ENCODE peak calls at places on chromosomes 12 and 14, in four cellular contexts. P is HCT116, D is HepG2, F is K562. C is an unnamed sample.
A peak's percentile ranks its signal among the peaks of the same experiment; 100 is the strongest.

GRCh38 chr12:8780389-8780788 is 42.0 kb upstream of the A2ML1 start:
- DNase-seq in P (peak; percentile 18), D (peak; percentile 16), F (peak; percentile 15), C (peak; percentile 24)

GRCh38 chr12:49201595-49202295 is 12.9 kb upstream of the TUBA1A start:
- DNase-seq in P (no peak), D (no peak), F (no peak), C (peak; percentile 56)

GRCh38 chr14:104462651-104463630 is 116.6 kb upstream of the C14orf180 start:
- DNase-seq in P (no peak), D (no peak), F (no peak), C (no peak)

GRCh38 chr12:62598846-62599245 is 132.2 kb downstream of the MON2 start:
- DNase-seq in P (no peak), D (no peak), F (no peak), C (no peak)

GRCh38 chr14:94161979-94162378 is 12.1 kb upstream of the PPP4R4 start:
- DNase-seq in P (no peak), D (no peak), F (no peak), C (no peak)

GRCh38 chr12:123038966-123039365 is 58.5 kb downstream of the ARL6IP4 start:
- DNase-seq in P (no peak), D (no peak), F (no peak), C (no peak)

GRCh38 chr12:52082988-52083637 is 3.6 kb downstream of the SMIM41 start:
- DNase-seq in P (no peak), D (peak; percentile 40), F (peak; percentile 87), C (peak; percentile 92)

GRCh38 chr14:24212924-24213865 is at the start of gene CHMP4A:
- DNase-seq in P (peak; percentile 95), D (peak; percentile 100), F (peak; percentile 87), C (peak; percentile 94)

GRCh38 chr14:87995500-87996275 is 2.7 kb upstream of the GALC start:
- DNase-seq in P (no peak), D (peak; percentile 85), F (no peak), C (no peak)

GRCh38 chr12:65620026-65620425 is 204.3 kb upstream of the HMGA2 start:
- DNase-seq in P (no peak), D (no peak), F (no peak), C (no peak)

GRCh38 chr14:47675489-47676300 is at the start of gene MDGA2:
- DNase-seq in P (no peak), D (no peak), F (no peak), C (peak; percentile 28)

GRCh38 chr12:111825509-111825908 is 16.5 kb upstream of the MAPKAPK5 start:
- DNase-seq in P (no peak), D (no peak), F (no peak), C (no peak)

GRCh38 chr14:85487215-85487614 is 42.7 kb upstream of the FLRT2 start:
- DNase-seq in P (no peak), D (no peak), F (no peak), C (no peak)

GRCh38 chr14:36067428-36068187 is 108.9 kb downstream of the PTCSC3 start:
- DNase-seq in P (no peak), D (no peak), F (no peak), C (no peak)

GRCh38 chr12:63103489-63104131 is 47.4 kb downstream of the AVPR1A start:
- DNase-seq in P (peak; percentile 16), D (peak; percentile 15), F (peak; percentile 9), C (peak; percentile 8)

GRCh38 chr12:14920475-14921126 is 17.7 kb downstream of the ERP27 start:
- DNase-seq in P (no peak), D (no peak), F (no peak), C (no peak)

GRCh38 chr14:79091381-79091963 is 921.3 kb downstream of the NRXN3 start:
- DNase-seq in P (no peak), D (no peak), F (no peak), C (no peak)

GRCh38 chr14:105765893-105766614 is 239.7 kb downstream of the TMEM121 start:
- DNase-seq in P (no peak), D (no peak), F (no peak), C (no peak)

GRCh38 chr12:31726575-31726974 is 2.2 kb downstream of the AMN1 start:
- DNase-seq in P (no peak), D (no peak), F (no peak), C (no peak)

GRCh38 chr12:28023156-28023887 is 50.8 kb upstream of the PTHLH start:
- DNase-seq in P (peak; percentile 53), D (peak; percentile 20), F (no peak), C (no peak)

GRCh38 chr14:104319489-104320241 is 181.3 kb downstream of the KIF26A start:
- DNase-seq in P (no peak), D (no peak), F (no peak), C (no peak)

GRCh38 chr14:45949479-45949878 is 696.5 kb upstream of the MIS18BP1 start:
- DNase-seq in P (no peak), D (no peak), F (no peak), C (no peak)

GRCh38 chr12:129300011-129300410 is 446.7 kb downstream of the GLT1D1 start:
- DNase-seq in P (no peak), D (no peak), F (no peak), C (no peak)

GRCh38 chr12:52976574-52977071 is 27.7 kb downstream of the KRT18 start:
- DNase-seq in P (no peak), D (no peak), F (no peak), C (no peak)

GRCh38 chr12:62259311-62259992 is 752 bp upstream of the USP15 start:
- DNase-seq in P (no peak), D (peak; percentile 37), F (no peak), C (peak; percentile 7)

GRCh38 chr12:123931686-123932321 is 40.8 kb downstream of the CCDC92 start:
- DNase-seq in P (no peak), D (no peak), F (no peak), C (no peak)

GRCh38 chr12:126055521-126055920 is 990.3 kb downstream of the AACS start:
- DNase-seq in P (no peak), D (no peak), F (no peak), C (no peak)

GRCh38 chr12:79373896-79374499 is 316.8 kb downstream of the PAWR start:
- DNase-seq in P (no peak), D (peak; percentile 9), F (peak; percentile 38), C (peak; percentile 74)

DNA sequence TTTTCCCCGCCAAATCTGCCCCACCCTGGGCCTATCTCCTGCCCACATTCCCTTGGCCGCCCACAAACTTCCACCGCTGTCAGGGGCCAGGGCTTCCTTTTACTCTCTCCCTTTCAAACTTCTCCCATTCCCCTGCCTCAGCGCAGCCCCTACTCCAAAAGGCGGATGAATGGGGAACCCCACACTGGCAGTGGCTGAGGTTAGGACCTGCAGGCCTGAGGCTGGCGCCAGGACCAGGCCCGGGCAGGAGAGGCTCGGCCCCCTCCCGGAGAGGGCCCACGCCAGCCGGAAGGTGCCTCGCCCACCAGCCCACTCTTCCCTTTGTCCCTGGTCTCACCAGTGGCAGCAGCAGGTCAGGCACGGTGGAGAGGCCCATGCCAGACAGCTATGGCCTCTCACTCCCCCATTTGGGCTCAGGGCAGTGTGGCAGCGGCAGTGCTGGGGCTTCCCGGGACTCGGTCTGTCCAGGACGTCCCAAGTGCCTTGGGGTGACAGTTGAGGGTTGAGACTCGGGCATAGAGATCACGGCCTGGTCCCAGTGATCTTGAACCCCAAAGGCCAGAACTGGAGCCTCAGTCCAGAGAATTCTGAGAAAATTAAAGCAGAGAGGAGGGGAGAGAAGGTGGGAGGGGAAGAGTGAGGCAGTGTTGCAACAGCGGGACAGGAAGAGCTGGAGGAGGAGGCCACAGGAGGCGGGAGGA is at the start of gene TNFRSF1A:
- DNase-seq in P (no peak), D (peak; percentile 65), F (peak; percentile 61), C (peak; percentile 83)
- TF ChIP-seq ELF1 in P (no peak), D (no peak), F (peak; percentile 32), C (no peak)

DNA sequence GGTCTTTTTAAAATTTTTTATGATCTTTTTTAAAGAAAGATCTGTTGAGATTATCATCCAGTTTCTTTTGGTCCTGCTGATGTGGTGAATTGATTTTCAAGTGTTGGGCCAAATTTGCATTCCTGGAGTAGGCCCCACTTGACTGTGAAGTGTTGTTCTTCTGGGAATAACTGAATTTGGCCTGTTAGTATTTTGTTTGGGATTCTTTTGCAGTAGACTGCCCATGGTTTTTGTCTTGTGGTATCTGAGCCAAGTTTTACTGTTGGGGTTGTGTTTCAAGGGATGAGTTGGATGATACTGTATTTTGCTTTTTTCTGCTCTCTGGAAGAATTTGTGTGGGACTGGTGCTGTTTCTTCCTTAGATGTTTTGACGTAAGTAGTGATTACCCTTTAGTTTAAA is 4.0 kb upstream of the SYCP3 start:
- DNase-seq in P (no peak), D (no peak), F (no peak), C (no peak)
- TF ChIP-seq ELF1 in P (no peak), D (no peak), F (no peak), C (no peak)

GRCh38 chr12:39764944-39765560 is 145.4 kb upstream of the ABCD2 start:
- DNase-seq in P (peak; percentile 23), D (peak; percentile 12), F (peak; percentile 18), C (peak; percentile 39)
- TF ChIP-seq ELF1 in P (no peak), D (no peak), F (no peak), C (no peak)

GRCh38 chr12:100913872-100914600 is 119.5 kb downstream of the ANO4 start:
- DNase-seq in P (no peak), D (no peak), F (no peak), C (no peak)
- TF ChIP-seq ELF1 in P (no peak), D (no peak), F (no peak), C (no peak)

DNA sequence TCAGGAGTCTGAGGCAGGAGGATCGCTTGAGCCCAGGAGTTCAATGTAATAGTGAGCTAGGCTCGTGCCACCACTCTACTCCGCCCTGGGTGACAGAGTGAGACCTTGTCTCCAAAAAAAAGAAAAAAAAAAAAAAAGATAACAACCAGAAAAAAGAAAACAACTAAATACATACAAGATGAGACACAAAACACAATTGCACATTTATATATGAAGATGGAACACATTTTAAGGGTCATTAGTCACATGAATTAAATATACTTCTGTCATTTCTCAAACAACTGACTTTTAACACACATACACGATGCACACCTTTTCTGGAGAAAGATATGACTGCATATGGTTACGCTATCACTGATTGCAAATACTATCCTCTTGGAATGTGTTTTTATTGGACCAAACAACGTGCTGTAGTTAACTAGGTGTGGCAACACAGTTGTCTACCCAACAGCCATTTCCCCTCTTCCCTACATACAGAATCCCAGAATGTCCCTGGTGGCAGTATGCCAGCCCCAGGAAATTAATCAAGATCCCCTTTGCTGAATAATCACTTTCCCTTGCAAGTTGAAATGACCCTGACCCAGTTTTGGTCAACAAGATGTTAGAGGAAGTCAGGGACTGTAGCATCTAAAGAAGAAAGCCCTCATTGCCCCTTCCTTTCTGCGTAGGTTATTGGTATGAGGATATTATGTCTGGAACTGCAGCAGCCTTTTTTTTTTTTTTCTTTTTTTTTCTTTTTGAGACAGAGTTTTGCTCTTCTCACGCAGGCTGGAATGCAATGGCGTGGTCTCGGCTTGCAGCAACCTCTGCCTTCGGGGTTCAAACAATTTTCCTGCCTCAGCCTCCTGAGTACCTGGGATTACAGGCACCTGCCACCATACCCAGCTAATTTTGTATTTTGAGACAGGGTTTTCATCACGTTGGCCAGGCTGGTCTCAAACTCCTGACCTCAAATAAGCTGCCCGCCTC is 5.6 kb upstream of the MYL6B start:
- DNase-seq in P (no peak), D (no peak), F (no peak), C (no peak)
- TF ChIP-seq ELF1 in P (no peak), D (no peak), F (no peak), C (no peak)

GRCh38 chr12:114006482-114007425 is 40.6 kb upstream of the RBM19 start:
- DNase-seq in P (no peak), D (no peak), F (no peak), C (no peak)

GRCh38 chr12:114013601-114014345 is 47.6 kb upstream of the RBM19 start:
- DNase-seq in P (peak; percentile 31), D (peak; percentile 39), F (peak; percentile 36), C (peak; percentile 32)

GRCh38 chr12:114012744-114013431 is 46.8 kb upstream of the RBM19 start:
- DNase-seq in P (no peak), D (no peak), F (no peak), C (no peak)

GRCh38 chr12:114015851-114016250 is 49.7 kb upstream of the RBM19 start:
- DNase-seq in P (no peak), D (no peak), F (no peak), C (no peak)

GRCh38 chr12:114011711-114012110 is 45.6 kb upstream of the RBM19 start:
- DNase-seq in P (no peak), D (no peak), F (no peak), C (no peak)
- TF ChIP-seq ELF1 in P (no peak), D (no peak), F (no peak), C (no peak)

C was measured in SK-N-SH.